ENCODE peak calls at places on chromosomes 11 and 22, in nine cellular contexts. C, W, X, H, L, J, A, N and Y are unnamed samples.

GRCh38 chr11:66864924-66865697 is 8.2 kb downstream of the LRFN4 start:
- DNase-seq in L (no peak), W (no peak), C (peak), H (no peak), X (no peak), A (no peak), N (no peak), J (no peak), Y (no peak)

GRCh38 chr11:60772666-60773065 is 12.5 kb upstream of the MS4A10 start:
- DNase-seq in W (no peak), L (no peak), X (no peak), H (no peak), N (peak), A (no peak), J (no peak), C (no peak), Y (no peak)

GRCh38 chr11:102891736-102892135 is 17.0 kb upstream of the MMP12 start:
- DNase-seq in X (no peak), C (no peak), N (no peak), L (no peak), H (no peak), A (no peak), W (no peak), J (no peak), Y (no peak)

GRCh38 chr11:100932474-100933100 is 197.0 kb downstream of the PGR start:
- DNase-seq in A (no peak), N (no peak), X (peak), H (no peak), W (no peak), J (no peak), C (no peak), L (no peak), Y (no peak)

GRCh38 chr22:33932997-33933396 is 12.7 kb upstream of the LARGE1 start:
- DNase-seq in X (no peak), N (no peak), J (no peak), W (no peak), A (no peak), H (no peak), L (no peak), C (no peak), Y (no peak)

GRCh38 chr11:134537296-134537695 is 125.3 kb upstream of the B3GAT1 start:
- DNase-seq in L (peak), H (no peak), J (peak), X (no peak), A (no peak), W (no peak), C (no peak), N (peak), Y (no peak)

GRCh38 chr11:69876013-69876412 is 56.8 kb upstream of the FGF3 start:
- DNase-seq in H (no peak), J (peak), L (peak), W (no peak), A (no peak), X (no peak), N (peak), C (no peak), Y (no peak)

GRCh38 chr11:69351460-69351859 is 57.5 kb downstream of the MYEOV start:
- DNase-seq in C (no peak), W (no peak), J (no peak), N (no peak), H (no peak), L (no peak), A (no peak), X (peak), Y (no peak)

GRCh38 chr22:46352691-46353386 is 17.3 kb downstream of the TRMU start:
- DNase-seq in A (no peak), L (no peak), N (peak), W (no peak), X (no peak), H (no peak), C (no peak), J (no peak), Y (no peak)

GRCh38 chr11:79050784-79051183 is 390.0 kb downstream of the TENM4 start:
- DNase-seq in W (no peak), H (no peak), A (no peak), N (no peak), C (no peak), L (no peak), J (no peak), X (no peak), Y (no peak)

GRCh38 chr11:126477526-126478275 is 122.2 kb downstream of the ST3GAL4 start:
- DNase-seq in L (no peak), A (peak), H (no peak), J (no peak), N (no peak), X (no peak), W (peak), C (no peak), Y (no peak)

GRCh38 chr11:67045314-67045713 is 11.3 kb upstream of the RHOD start:
- DNase-seq in H (no peak), X (no peak), L (no peak), W (no peak), N (no peak), J (no peak), A (no peak), C (no peak), Y (no peak)

GRCh38 chr11:2157294-2158040 is 3.5 kb downstream of the INS start:
- DNase-seq in N (no peak), H (no peak), X (no peak), W (no peak), L (no peak), C (no peak), A (no peak), J (no peak), Y (no peak)

GRCh38 chr22:29992341-29993275 is 87.7 kb upstream of the HORMAD2 start:
- DNase-seq in A (no peak), H (no peak), X (no peak), C (no peak), W (no peak), J (no peak), N (no peak), L (no peak), Y (no peak)

GRCh38 chr22:37560682-37561208 is 465 bp downstream of the CDC42EP1 start:
- DNase-seq in X (no peak), A (no peak), J (no peak), L (peak), N (peak), C (no peak), W (no peak), H (no peak), Y (no peak)

GRCh38 chr11:72245232-72245816 is 1.3 kb upstream of the PHOX2A start:
- DNase-seq in C (no peak), W (no peak), N (peak), A (no peak), J (no peak), L (no peak), H (no peak), X (no peak), Y (no peak)

GRCh38 chr11:120808616-120809050 is 215.3 kb upstream of the TBCEL start:
- DNase-seq in X (no peak), A (no peak), H (no peak), J (no peak), N (no peak), L (no peak), W (no peak), C (no peak), Y (no peak)

GRCh38 chr11:118068945-118069612 is 7.8 kb upstream of the TMPRSS4 start:
- DNase-seq in L (no peak), J (no peak), H (no peak), X (no peak), A (no peak), C (no peak), N (no peak), W (no peak), Y (no peak)

GRCh38 chr22:36211237-36211881 is 9.8 kb upstream of the APOL4 start:
- DNase-seq in H (no peak), C (no peak), A (no peak), N (no peak), J (no peak), X (no peak), L (no peak), W (no peak), Y (no peak)

GRCh38 chr11:111581341-111581740 is 20.9 kb upstream of the SIK2 start:
- DNase-seq in W (no peak), L (no peak), A (no peak), H (no peak), X (no peak), J (no peak), C (no peak), N (no peak), Y (no peak)

GRCh38 chr11:129457321-129457720 is 81.7 kb downstream of the BARX2 start:
- DNase-seq in W (no peak), L (no peak), J (no peak), X (no peak), C (no peak), N (no peak), H (no peak), A (no peak), Y (no peak)

GRCh38 chr22:37481347-37481907 is 4.8 kb downstream of the MFNG start:
- DNase-seq in W (no peak), X (no peak), A (no peak), C (no peak), L (no peak), N (no peak), H (no peak), J (no peak), Y (no peak)

GRCh38 chr22:36874731-36875130 is 13.9 kb downstream of the NCF4 start:
- DNase-seq in X (no peak), N (peak), A (no peak), J (no peak), L (no peak), W (no peak), C (no peak), H (no peak), Y (no peak)

GRCh38 chr11:94734563-94735275 is 33.4 kb upstream of the AMOTL1 start:
- DNase-seq in L (no peak), J (no peak), W (no peak), C (no peak), N (no peak), H (no peak), X (no peak), A (no peak), Y (no peak)

GRCh38 chr11:61293869-61294716 is 1.0 kb downstream of the VWCE start:
- DNase-seq in W (peak), A (peak), N (peak), J (no peak), L (peak), C (peak), H (no peak), X (no peak), Y (no peak)

GRCh38 chr11:118911880-118912741 is 13.6 kb downstream of the BCL9L start:
- DNase-seq in J (peak), N (peak), X (peak), L (peak), A (peak), W (peak), H (peak), C (peak), Y (peak)

GRCh38 chr22:47043835-47044721 is 281.6 kb downstream of the TBC1D22A start:
- DNase-seq in H (no peak), X (no peak), C (no peak), L (peak), J (peak), W (no peak), A (no peak), N (peak), Y (no peak)

GRCh38 chr11:32109138-32109537 is 18.3 kb downstream of the RCN1 start:
- DNase-seq in H (no peak), L (no peak), N (no peak), A (no peak), C (no peak), W (no peak), J (no peak), X (no peak), Y (peak)

GRCh38 chr11:69674267-69674885 is 777 bp downstream of the LTO1 start:
- DNase-seq in L (no peak), N (peak), C (no peak), W (peak), A (no peak), J (peak), H (no peak), X (peak), Y (no peak)

GRCh38 chr22:32469799-32470212 is 4.8 kb upstream of the FBXO7 start:
- DNase-seq in X (peak), N (no peak), C (no peak), W (no peak), H (no peak), L (no peak), A (no peak), J (no peak), Y (no peak)

GRCh38 chr11:104120493-104121200 is 43.3 kb downstream of the PDGFD start:
- DNase-seq in C (no peak), W (no peak), N (no peak), H (no peak), J (no peak), A (no peak), X (no peak), L (no peak), Y (no peak)

GRCh38 chr11:12482839-12483238 is 105.5 kb downstream of the PARVA start:
- DNase-seq in N (no peak), A (no peak), J (no peak), H (no peak), W (no peak), X (no peak), C (no peak), L (no peak), Y (no peak)